ENCODE peak calls at places on chromosomes 7 and 10, in six cellular contexts. K is hepatocyte, P is coronary artery, C is H7, W is body of pancreas, I is small intestine. S is an unnamed sample.

GRCh38 chr10:27815261-27815660 is 69.6 kb upstream of the MKX start:
- DNase-seq in K (no peak), P (no peak), C (no peak), W (no peak), I (no peak), S (no peak)

GRCh38 chr7:29345590-29345989 is 151.0 kb downstream of the CHN2 start:
- DNase-seq in K (peak), P (no peak), C (peak), W (peak), I (peak), S (peak)

GRCh38 chr10:46220187-46220586 is 66.6 kb upstream of the ANTXRL start:
- DNase-seq in K (no peak), P (no peak), C (peak), W (no peak), I (no peak), S (no peak)

GRCh38 chr10:112082134-112082533 is 101.4 kb downstream of the GPAM start:
- DNase-seq in K (peak), P (no peak), C (no peak), W (peak), I (peak), S (peak)

GRCh38 chr7:151438864-151439601 is 908 bp downstream of the CRYGN start:
- DNase-seq in K (no peak), P (no peak), C (peak), W (peak), I (no peak), S (no peak)

GRCh38 chr7:129835436-129836020 is 117.2 kb downstream of the UBE2H start:
- DNase-seq in K (no peak), P (no peak), C (no peak), W (no peak), I (no peak), S (no peak)

GRCh38 chr10:44704616-44705015 is 206.5 kb upstream of the TMEM72 start:
- DNase-seq in K (no peak), P (no peak), C (no peak), W (no peak), I (no peak), S (no peak)

GRCh38 chr10:124180947-124181549 is 87.7 kb upstream of the CHST15 start:
- DNase-seq in K (no peak), P (no peak), C (no peak), W (no peak), I (no peak), S (no peak)

GRCh38 chr10:122120008-122120744 is 131.2 kb downstream of the TACC2 start:
- DNase-seq in K (no peak), P (no peak), C (peak), W (no peak), I (no peak), S (no peak)

GRCh38 chr7:150367677-150368097 is 935 bp upstream of the REPIN1 start:
- DNase-seq in K (no peak), P (no peak), C (no peak), W (no peak), I (no peak), S (no peak)

GRCh38 chr7:141550694-141551079 is 523 bp upstream of the AGK start:
- DNase-seq in K (peak), P (no peak), C (peak), W (peak), I (no peak), S (no peak)

GRCh38 chr7:116271980-116272886 is 61.9 kb downstream of the TES start:
- DNase-seq in K (peak), P (peak), C (no peak), W (peak), I (no peak), S (no peak)

GRCh38 chr10:128572696-128573095 is 446.5 kb upstream of the MKI67 start:
- DNase-seq in K (no peak), P (no peak), C (no peak), W (no peak), I (no peak), S (no peak)

GRCh38 chr7:145212050-145212449 is 376.2 kb upstream of the TPK1 start:
- DNase-seq in K (no peak), P (no peak), C (no peak), W (no peak), I (no peak), S (no peak)

GRCh38 chr7:114255404-114255841 is 159.2 kb upstream of the FOXP2 start:
- DNase-seq in K (no peak), P (no peak), C (no peak), W (no peak), I (peak), S (peak)

GRCh38 chr10:103869336-103869735 is 14.0 kb upstream of the SH3PXD2A start:
- DNase-seq in K (no peak), P (no peak), C (no peak), W (no peak), I (no peak), S (no peak)

GRCh38 chr7:74191231-74191630 is 17.1 kb downstream of the EIF4H start:
- DNase-seq in K (no peak), P (no peak), C (no peak), W (no peak), I (no peak), S (no peak)

GRCh38 chr7:150430465-150431085 is 19.9 kb upstream of the GIMAP8 start:
- DNase-seq in K (no peak), P (peak), C (no peak), W (no peak), I (no peak), S (no peak)

GRCh38 chr10:48602401-48603135 is 2.3 kb downstream of the ARHGAP22 start:
- DNase-seq in K (no peak), P (peak), C (no peak), W (no peak), I (no peak), S (no peak)

GRCh38 chr7:30382607-30383006 is 96.0 kb downstream of the NOD1 start:
- DNase-seq in K (no peak), P (no peak), C (no peak), W (no peak), I (no peak), S (no peak)

GRCh38 chr10:128058106-128058745 is 68.0 kb downstream of the MKI67 start:
- DNase-seq in K (no peak), P (peak), C (no peak), W (no peak), I (no peak), S (peak)

GRCh38 chr10:71434760-71435394 is 38.2 kb downstream of the CDH23 start:
- DNase-seq in K (no peak), P (peak), C (peak), W (no peak), I (no peak), S (peak)

GRCh38 chr7:117395743-117396142 is 31.6 kb downstream of the ASZ1 start:
- DNase-seq in K (no peak), P (no peak), C (no peak), W (no peak), I (no peak), S (no peak)

GRCh38 chr10:44382981-44383748 is 1.7 kb downstream of the CXCL12 start:
- DNase-seq in K (no peak), P (peak), C (peak), W (no peak), I (no peak), S (no peak)

GRCh38 chr7:74598558-74598957 is 59.0 kb upstream of the GTF2I start:
- DNase-seq in K (no peak), P (no peak), C (no peak), W (no peak), I (no peak), S (no peak)

GRCh38 chr10:120318862-120319261 is 138.2 kb upstream of the PLPP4 start:
- DNase-seq in K (no peak), P (no peak), C (no peak), W (no peak), I (no peak), S (no peak)

GRCh38 chr7:44534087-44534486 is 7.0 kb downstream of the NPC1L1 start:
- DNase-seq in K (no peak), P (no peak), C (no peak), W (no peak), I (no peak), S (no peak)

GRCh38 chr10:51109821-51110533 is 35.7 kb downstream of the PRKG1 start:
- DNase-seq in K (no peak), P (no peak), C (no peak), W (no peak), I (no peak), S (no peak)

GRCh38 chr10:71638087-71638576 is 81.4 kb downstream of the C10orf105 start:
- DNase-seq in K (peak), P (no peak), C (peak), W (no peak), I (peak), S (peak)

GRCh38 chr7:22730921-22731654 is 4.1 kb downstream of the IL6 start:
- DNase-seq in K (no peak), P (no peak), C (no peak), W (no peak), I (no peak), S (no peak)

GRCh38 chr10:88946200-88946599 is 6.4 kb downstream of the ACTA2 start:
- DNase-seq in K (no peak), P (no peak), C (no peak), W (no peak), I (no peak), S (no peak)

GRCh38 chr10:88949912-88950664 is 2.5 kb downstream of the ACTA2 start:
- DNase-seq in K (no peak), P (no peak), C (no peak), W (no peak), I (no peak), S (no peak)

GRCh38 chr10:88946965-88947590 is 5.5 kb downstream of the ACTA2 start:
- DNase-seq in K (no peak), P (no peak), C (no peak), W (no peak), I (no peak), S (no peak)

GRCh38 chr10:88952647-88953111 is at the start of gene ACTA2:
- DNase-seq in K (peak), P (peak), C (no peak), W (no peak), I (no peak), S (no peak)

DNA sequence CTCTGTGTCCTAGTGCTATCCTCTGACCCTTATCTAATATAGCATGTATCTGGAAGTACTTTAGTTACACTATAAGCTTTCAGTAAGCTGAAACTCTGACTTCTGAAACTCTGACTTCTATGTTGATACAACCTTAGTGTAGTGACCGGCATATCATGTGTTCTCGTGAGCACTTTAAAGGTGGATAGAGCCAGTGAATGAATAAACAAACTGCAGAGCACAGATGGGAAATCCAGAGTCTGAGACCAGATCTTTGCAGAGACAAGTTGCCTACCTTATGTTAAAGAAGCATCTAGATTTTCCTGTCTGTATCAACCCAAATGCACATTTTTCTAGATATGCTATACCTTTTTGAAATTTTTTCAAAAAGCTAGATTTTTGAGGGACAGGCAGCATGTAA is 3.5 kb downstream of the ACTA2 start:
- DNase-seq in K (no peak), P (no peak), C (no peak), W (no peak), I (no peak), S (no peak)
- H3K4me3 ChIP-seq in K (no peak), P (peak), C (no peak), W (no peak), I (no peak), S (no peak)

GRCh38 chr10:13439313-13439712 is 89.5 kb downstream of the BEND7 start:
- DNase-seq in K (no peak), P (no peak), C (no peak), W (no peak), I (no peak), S (no peak)
- H3K4me3 ChIP-seq in K (no peak), P (peak), C (peak), W (no peak), I (no peak), S (no peak)

DNA sequence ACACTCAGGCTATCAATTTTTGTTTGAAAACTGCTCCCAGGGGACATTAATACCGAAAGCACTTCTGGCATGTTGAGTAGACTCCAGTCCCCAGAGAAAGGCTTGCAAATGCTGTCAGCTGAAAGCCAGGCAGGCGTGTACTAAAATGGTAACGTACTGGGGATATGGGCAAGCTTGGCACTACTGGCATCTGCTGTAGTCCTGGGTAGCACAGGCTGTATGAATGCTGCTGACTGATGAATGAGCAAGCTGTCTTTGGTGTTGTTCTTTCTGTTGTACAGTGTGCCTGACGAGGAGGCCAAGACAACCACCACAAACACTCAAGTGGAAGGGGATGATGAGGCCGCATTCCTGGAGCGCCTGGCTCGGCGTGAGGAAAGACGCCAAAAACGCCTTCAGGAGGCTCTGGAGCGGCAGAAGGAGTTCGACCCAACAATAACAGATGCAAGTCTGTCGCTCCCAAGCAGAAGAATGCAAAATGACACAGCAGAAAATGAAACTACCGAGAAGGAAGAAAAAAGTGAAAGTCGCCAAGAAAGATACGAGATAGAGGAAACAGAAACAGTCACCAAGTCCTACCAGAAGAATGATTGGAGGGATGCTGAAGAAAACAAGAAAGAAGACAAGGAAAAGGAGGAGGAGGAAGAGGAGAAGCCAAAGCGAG is 53.5 kb upstream of the AGBL3 start:
- DNase-seq in K (no peak), P (peak), C (no peak), W (no peak), I (no peak), S (no peak)
- H3K4me3 ChIP-seq in K (no peak), P (peak), C (no peak), W (no peak), I (no peak), S (no peak)

GRCh38 chr7:1533569-1534329 is 3.2 kb downstream of the MAFK start:
- DNase-seq in K (peak), P (peak), C (peak), W (peak), I (peak), S (peak)

GRCh38 chr7:1531979-1532455 is 1.5 kb downstream of the MAFK start:
- DNase-seq in K (peak), P (peak), C (no peak), W (peak), I (no peak), S (peak)

GRCh38 chr7:1533255-1533568 is 2.7 kb downstream of the MAFK start:
- DNase-seq in K (no peak), P (no peak), C (no peak), W (peak), I (no peak), S (no peak)

GRCh38 chr7:1531263-1531978 is 919 bp downstream of the MAFK start:
- DNase-seq in K (peak), P (peak), C (peak), W (peak), I (peak), S (peak)

GRCh38 chr7:1532456-1533254 is 2.2 kb downstream of the MAFK start:
- DNase-seq in K (peak), P (peak), C (peak), W (peak), I (peak), S (peak)
- H3K4me3 ChIP-seq in K (peak), P (peak), C (peak), W (peak), I (peak), S (peak)

GRCh38 chr10:79405221-79405994 is 40.0 kb downstream of the ZCCHC24 start:
- DNase-seq in K (peak), P (no peak), C (no peak), W (peak), I (no peak), S (peak)
- H3K4me3 ChIP-seq in K (no peak), P (no peak), C (no peak), W (no peak), I (no peak), S (no peak)

DNA sequence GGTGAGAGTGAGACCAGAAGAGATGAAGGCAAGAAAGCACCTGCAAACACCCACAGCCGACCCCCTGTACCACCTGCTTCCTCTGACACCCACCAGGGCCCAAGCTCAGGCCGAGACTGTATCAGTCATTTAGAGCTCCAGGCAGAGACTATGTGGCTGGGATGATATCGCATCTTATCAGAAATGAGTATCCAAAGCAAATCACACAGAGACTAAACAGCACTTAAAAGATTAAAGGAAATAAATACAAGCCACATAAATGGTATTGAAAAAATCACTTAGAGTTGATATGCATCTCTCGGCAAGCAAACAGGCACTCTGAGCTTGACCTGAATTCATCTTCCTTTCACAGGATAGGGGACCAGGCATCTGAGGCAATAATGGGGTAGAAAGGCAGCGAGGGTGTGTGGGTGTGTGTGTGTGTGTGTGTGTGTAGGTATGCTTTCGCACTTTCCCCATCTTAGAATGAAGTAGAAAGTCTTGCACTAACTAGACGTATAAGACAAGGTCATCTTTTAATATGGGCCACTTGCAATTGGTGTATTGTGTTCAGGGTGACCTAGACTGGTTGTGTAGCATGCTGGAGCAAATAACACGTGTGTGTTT is 665.9 kb downstream of the KCNMA1 start:
- DNase-seq in K (no peak), P (no peak), C (no peak), W (no peak), I (no peak), S (no peak)
- H3K4me3 ChIP-seq in K (no peak), P (no peak), C (no peak), W (no peak), I (no peak), S (no peak)

DNA sequence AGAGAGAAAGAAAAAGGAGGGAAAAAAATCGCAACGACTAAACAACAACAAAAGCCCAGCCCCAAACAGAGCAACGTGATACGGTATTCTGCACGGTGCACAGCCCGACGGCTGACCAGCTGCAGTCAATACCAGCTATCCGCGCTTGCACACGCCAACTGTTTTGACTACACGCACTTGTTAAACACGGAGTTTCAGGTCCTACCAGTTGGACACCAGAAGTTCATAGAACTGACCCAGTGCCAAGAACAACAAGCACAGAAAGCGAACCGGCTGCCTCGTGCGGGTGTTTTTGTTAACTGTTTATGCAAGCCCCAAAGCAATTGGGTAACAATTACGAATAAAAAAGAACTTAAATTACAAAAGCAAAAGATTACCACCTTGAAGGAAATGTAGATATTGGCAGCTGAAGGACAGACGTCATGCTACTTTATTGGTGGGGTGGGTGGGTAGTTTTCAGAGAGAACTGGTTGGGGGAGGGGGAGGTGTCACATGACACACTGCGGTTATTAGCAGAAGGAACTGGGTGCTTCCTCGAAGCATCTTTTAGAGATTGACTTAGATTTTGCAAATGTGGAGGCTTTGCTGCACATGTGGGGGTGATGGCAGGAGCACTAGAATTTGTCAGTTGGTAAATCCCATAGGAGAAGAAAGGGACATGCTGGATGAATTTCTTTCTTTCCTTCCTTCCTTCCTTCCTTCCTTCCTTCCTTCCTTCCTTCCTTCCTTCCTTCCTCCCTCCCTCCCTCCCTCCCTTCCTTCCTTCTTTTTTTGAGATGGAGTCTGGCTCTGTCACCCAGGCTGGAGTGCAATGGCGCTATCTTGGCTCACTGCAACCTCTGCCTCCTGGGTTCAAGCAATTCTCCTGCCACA is 110.6 kb upstream of the EFCAB10 start:
- DNase-seq in K (peak), P (no peak), C (no peak), W (peak), I (peak), S (peak)
- H3K4me3 ChIP-seq in K (peak), P (peak), C (peak), W (no peak), I (no peak), S (peak)

GRCh38 chr10:62696798-62697197 is 107.7 kb upstream of the ADO start:
- DNase-seq in K (no peak), P (no peak), C (no peak), W (no peak), I (no peak), S (no peak)
- H3K4me3 ChIP-seq in K (no peak), P (no peak), C (no peak), W (no peak), I (no peak), S (no peak)

DNA sequence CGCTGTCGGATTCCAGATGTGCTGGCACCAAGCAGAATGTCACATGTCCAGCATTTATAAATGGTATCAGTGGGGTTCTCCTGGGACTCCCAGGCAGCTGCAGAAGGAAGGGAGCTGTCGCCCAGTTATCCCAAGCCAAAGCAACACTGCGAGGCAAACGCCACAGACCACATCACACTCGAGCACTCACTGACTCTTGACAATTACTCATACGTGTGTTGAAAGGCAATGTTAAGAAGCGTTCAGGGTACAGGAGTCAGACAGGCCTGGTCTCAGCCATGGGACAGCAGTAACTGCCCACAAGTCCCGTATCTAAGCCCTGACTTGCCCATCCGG is 113.4 kb downstream of the DIP2C start:
- DNase-seq in K (no peak), P (no peak), C (no peak), W (no peak), I (no peak), S (no peak)
- H3K4me3 ChIP-seq in K (no peak), P (peak), C (no peak), W (no peak), I (no peak), S (no peak)